ENCODE peak calls at places on chromosomes 6 and 20, in eight cellular contexts. E, N, T, O, D, J, Q and A are unnamed samples.

GRCh38 chr6:129500958-129501381 is 209.0 kb downstream of the ARHGAP18 start:
- DNase-seq in Q (peak; percentile 33), O (no peak), D (no peak), E (no peak), T (no peak), J (no peak), N (no peak), A (no peak)

GRCh38 chr6:119830069-119830468 is 480.5 kb upstream of the MAN1A1 start:
- DNase-seq in E (no peak), D (no peak), O (no peak), N (no peak), J (no peak), T (no peak), Q (no peak), A (no peak)

GRCh38 chr20:49024220-49024619 is 21.9 kb upstream of the CSE1L start:
- DNase-seq in T (no peak), O (no peak), D (no peak), E (no peak), Q (no peak), J (no peak), N (no peak), A (no peak)

GRCh38 chr6:3565291-3565690 is 108.4 kb upstream of the SLC22A23 start:
- DNase-seq in Q (no peak), E (no peak), O (no peak), J (no peak), T (no peak), N (no peak), D (no peak), A (no peak)

GRCh38 chr6:13253272-13253671 is 75.1 kb downstream of the TBC1D7 start:
- DNase-seq in O (no peak), D (no peak), T (no peak), E (no peak), Q (no peak), J (no peak), N (no peak), A (no peak)

GRCh38 chr6:144331610-144332009 is 46.5 kb downstream of the UTRN start:
- DNase-seq in Q (peak; percentile 13), J (no peak), E (no peak), N (no peak), T (no peak), D (no peak), O (no peak), A (no peak)

GRCh38 chr6:143620461-143620860 is 57.3 kb upstream of the PHACTR2 start:
- DNase-seq in N (no peak), E (no peak), Q (no peak), O (no peak), T (no peak), J (no peak), D (no peak), A (no peak)

GRCh38 chr6:158963020-158963808 is 36.8 kb downstream of the RSPH3 start:
- DNase-seq in D (no peak), E (no peak), J (no peak), T (no peak), Q (no peak), N (no peak), O (no peak), A (no peak)

GRCh38 chr6:133309579-133309978 is 68.4 kb downstream of the EYA4 start:
- DNase-seq in E (no peak), Q (no peak), T (no peak), J (no peak), O (no peak), D (no peak), N (no peak), A (no peak)

GRCh38 chr20:38272398-38272797 is 11.9 kb upstream of the KIAA1755 start:
- DNase-seq in D (no peak), N (no peak), Q (no peak), E (no peak), J (no peak), T (no peak), O (no peak), A (no peak)

GRCh38 chr6:144659202-144659731 is 374.1 kb downstream of the UTRN start:
- DNase-seq in O (no peak), J (no peak), Q (no peak), D (peak; percentile 54), T (peak; percentile 11), E (no peak), N (peak; percentile 67), A (no peak)

GRCh38 chr20:58169441-58169840 is 59.0 kb downstream of the ANKRD60 start:
- DNase-seq in N (no peak), T (no peak), Q (no peak), E (no peak), J (no peak), O (no peak), D (no peak), A (no peak)

GRCh38 chr6:157143171-157143884 is 180.0 kb downstream of the TMEM242 start:
- DNase-seq in E (no peak), J (no peak), O (peak; percentile 22), T (peak; percentile 25), N (peak; percentile 44), D (no peak), Q (no peak), A (peak; percentile 87)

GRCh38 chr20:4728121-4728520 is 6.4 kb downstream of the PRND start:
- DNase-seq in E (no peak), J (no peak), T (no peak), N (no peak), O (no peak), Q (no peak), D (no peak), A (no peak)

GRCh38 chr6:112163295-112164257 is 76.2 kb downstream of the FAM229B start:
- DNase-seq in Q (peak; percentile 45), T (peak; percentile 79), O (peak; percentile 75), N (peak; percentile 53), D (peak; percentile 59), E (peak; percentile 68), J (no peak), A (peak; percentile 52)

GRCh38 chr6:4914412-4915159 is 89.3 kb downstream of the RPP40 start:
- DNase-seq in N (no peak), E (no peak), T (peak; percentile 51), J (no peak), D (no peak), O (no peak), Q (no peak), A (no peak)

GRCh38 chr6:104711371-104711770 is 148.3 kb downstream of the HACE1 start:
- DNase-seq in Q (peak; percentile 78), N (peak; percentile 5), T (no peak), O (no peak), E (peak; percentile 31), D (no peak), J (no peak), A (no peak)

GRCh38 chr6:170159040-170159965 is 131.6 kb downstream of the DLL1 start:
- DNase-seq in Q (no peak), D (no peak), O (no peak), N (no peak), T (no peak), E (no peak), J (no peak), A (no peak)